ENCODE peak calls at places on chromosomes 13 and 19, in ten cellular contexts. O is mammary epithelial cell, D is OCI-LY7, T is tibial nerve, R is psoas muscle, X is GM12878, U is uterus, Y is breast epithelium, N is suprapubic skin, G is spleen. Z is an unnamed sample. For H3K36me3, the result is how much of the 10 kb centered on the place peaks cover.

GRCh38 chr13:105272660-105273631 is 1262.5 kb downstream of the EFNB2 start:
- DNase-seq in O (no peak), D (no peak), T (no peak), R (no peak), X (no peak), U (no peak), Y (no peak), N (no peak), G (peak), Z (no peak)

GRCh38 chr19:6587093-6587820 is 3.7 kb downstream of the CD70 start:
- DNase-seq in O (peak), D (peak), T (no peak), R (no peak), X (no peak), U (no peak), Y (no peak), N (no peak), G (no peak), Z (no peak)

GRCh38 chr13:98706446-98707110 is 45.9 kb downstream of the SLC15A1 start:
- DNase-seq in O (peak), D (no peak), T (no peak), R (no peak), X (peak), U (no peak), Y (no peak), N (no peak), G (no peak), Z (no peak)

GRCh38 chr19:34824686-34825085 is 51.7 kb upstream of the ZNF599 start:
- DNase-seq in O (no peak), D (no peak), T (no peak), R (no peak), X (no peak), U (no peak), Y (no peak), N (no peak), G (no peak), Z (no peak)

GRCh38 chr13:48818495-48818961 is 157.2 kb upstream of the FNDC3A start:
- DNase-seq in O (peak), D (no peak), T (no peak), R (no peak), X (no peak), U (no peak), Y (no peak), N (no peak), G (no peak), Z (peak)

GRCh38 chr19:1170938-1171754 is 2.9 kb downstream of the SBNO2 start:
- DNase-seq in O (peak), D (no peak), T (no peak), R (no peak), X (no peak), U (no peak), Y (no peak), N (peak), G (peak), Z (no peak)

GRCh38 chr19:51365211-51366049 is 758 bp downstream of the ETFB start:
- DNase-seq in O (peak), D (peak), T (peak), R (peak), X (no peak), U (peak), Y (no peak), N (no peak), G (no peak), Z (no peak)

GRCh38 chr13:40406405-40407138 is 259.9 kb downstream of the FOXO1 start:
- DNase-seq in O (peak), D (no peak), T (no peak), R (no peak), X (no peak), U (no peak), Y (no peak), N (no peak), G (no peak), Z (peak)

GRCh38 chr19:3687774-3688706 is 12.2 kb downstream of the PIP5K1C start:
- DNase-seq in O (peak), D (peak), T (no peak), R (no peak), X (no peak), U (no peak), Y (peak), N (no peak), G (peak), Z (no peak)

GRCh38 chr19:18473003-18473705 is 35.2 kb upstream of the ISYNA1 start:
- DNase-seq in O (no peak), D (no peak), T (no peak), R (no peak), X (no peak), U (no peak), Y (no peak), N (no peak), G (peak), Z (no peak)

GRCh38 chr19:53019684-53020083 is 6.0 kb downstream of the ERVV-1 start:
- DNase-seq in O (no peak), D (peak), T (no peak), R (no peak), X (no peak), U (no peak), Y (no peak), N (no peak), G (no peak), Z (no peak)

GRCh38 chr13:30113531-30113930 is 193.8 kb downstream of the KATNAL1 start:
- DNase-seq in O (no peak), D (no peak), T (no peak), R (no peak), X (no peak), U (no peak), Y (no peak), N (no peak), G (no peak), Z (no peak)

DNA sequence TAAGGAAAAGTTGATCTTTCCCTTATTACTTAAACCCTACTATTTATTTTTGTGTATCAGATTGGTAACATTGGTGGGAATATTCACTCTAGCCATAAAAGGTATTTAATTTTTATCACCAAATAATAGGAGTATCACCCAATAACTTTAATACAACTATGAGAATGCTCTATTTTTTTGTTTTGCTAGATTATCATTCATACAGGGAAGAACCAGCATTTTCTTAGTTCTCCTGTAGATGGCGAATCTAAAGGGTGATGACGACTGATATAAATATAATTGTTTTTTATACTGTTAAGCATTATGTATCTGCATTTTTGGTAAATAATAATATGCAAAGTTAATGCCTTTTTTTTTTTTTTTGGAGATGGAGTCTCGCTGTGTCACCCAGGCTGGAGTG is 7.9 kb upstream of the FRY start:
- DNase-seq in O (no peak), D (no peak), T (no peak), R (no peak), X (no peak), U (no peak), Y (no peak), N (no peak), G (no peak), Z (no peak)
- TF ChIP-seq CTCF in O (peak), D (peak), T (no peak), R (no peak), X (peak), U (no peak), Y (no peak), N (no peak), G (no peak), Z (peak)

DNA sequence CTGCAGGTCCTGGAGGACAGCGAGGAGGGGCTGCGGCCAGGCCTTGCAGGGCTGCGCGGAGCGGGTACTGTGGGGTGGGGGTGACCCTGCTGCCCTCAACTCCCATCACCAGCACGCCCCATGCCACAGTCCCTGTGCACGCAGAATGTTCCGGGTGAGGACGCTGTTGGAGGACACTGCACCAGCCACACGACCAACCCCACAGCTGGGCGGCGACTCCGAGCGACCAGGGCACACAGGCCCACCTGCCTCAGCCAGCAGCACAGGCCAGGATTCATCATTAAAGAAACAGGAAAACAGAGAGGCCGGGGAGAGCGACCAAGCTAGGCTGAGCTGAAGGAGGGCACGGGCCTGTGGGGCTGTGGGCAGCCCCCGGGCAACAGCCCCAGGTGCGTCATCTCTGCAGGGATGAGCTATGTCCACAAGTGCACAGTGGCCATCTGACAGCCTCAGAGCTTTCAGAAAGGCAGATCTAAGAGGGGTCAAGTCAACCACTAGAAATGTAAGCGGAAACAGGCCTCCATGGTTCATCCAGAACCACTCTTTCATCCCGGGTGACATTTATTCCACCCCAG is 1.6 kb downstream of the GAS6 start:
- DNase-seq in O (peak), D (no peak), T (no peak), R (no peak), X (no peak), U (peak), Y (peak), N (peak), G (no peak), Z (no peak)
- H3K4me3 ChIP-seq in O (peak), D (no peak), T (peak), R (peak), X (no peak), U (peak), Y (peak), N (peak), G (no peak), Z (peak)

GRCh38 chr19:16425019-16425418 is 46.8 kb downstream of the EPS15L1 start:
- DNase-seq in O (no peak), D (no peak), T (no peak), R (no peak), X (no peak), U (no peak), Y (no peak), N (no peak), G (no peak), Z (no peak)

GRCh38 chr19:16429759-16430091 is 42.0 kb downstream of the EPS15L1 start:
- DNase-seq in O (no peak), D (no peak), T (no peak), R (no peak), X (no peak), U (no peak), Y (no peak), N (no peak), G (no peak), Z (no peak)

GRCh38 chr19:16428372-16429036 is 43.3 kb downstream of the EPS15L1 start:
- DNase-seq in O (no peak), D (no peak), T (no peak), R (no peak), X (no peak), U (no peak), Y (no peak), N (no peak), G (no peak), Z (no peak)

GRCh38 chr19:16425993-16426392 is 45.8 kb downstream of the EPS15L1 start:
- DNase-seq in O (no peak), D (no peak), T (no peak), R (no peak), X (no peak), U (no peak), Y (no peak), N (no peak), G (no peak), Z (no peak)

GRCh38 chr19:16429066-16429758 is 42.6 kb downstream of the EPS15L1 start:
- DNase-seq in O (peak), D (no peak), T (no peak), R (peak), X (no peak), U (no peak), Y (peak), N (no peak), G (no peak), Z (no peak)
- H3K36me3 ChIP-seq in O (under half), D (half or more), T (under half), R (half or more), X (under half), U (under half), Y (under half), N (half or more), G (half or more), Z (under half)

DNA sequence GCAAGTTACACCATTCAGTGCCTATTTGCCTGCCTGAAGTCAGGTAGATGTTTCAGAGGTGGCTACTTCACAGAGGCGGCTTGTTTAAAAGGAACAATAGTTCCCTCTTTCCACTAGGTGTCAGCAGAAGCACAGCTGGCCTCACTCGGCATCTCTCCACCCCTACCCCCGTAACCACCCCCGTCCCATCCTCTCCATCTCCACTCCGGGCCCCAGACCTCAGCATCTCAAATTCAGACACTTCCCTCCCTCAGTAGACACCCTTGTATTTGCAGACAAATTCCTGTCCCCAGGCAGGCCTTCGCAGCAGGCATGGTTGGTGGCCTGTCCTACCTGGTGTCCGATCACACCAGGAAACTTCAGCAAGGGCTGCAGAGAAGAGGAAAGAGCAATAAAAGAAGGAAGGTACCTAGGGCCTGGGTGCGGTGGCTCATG is 9.1 kb upstream of the DPP9 start:
- DNase-seq in O (peak), D (peak), T (no peak), R (no peak), X (no peak), U (peak), Y (no peak), N (no peak), G (no peak), Z (no peak)
- TF ChIP-seq CTCF in O (peak), D (peak), T (peak), R (peak), X (peak), U (peak), Y (peak), N (peak), G (no peak), Z (peak)

DNA sequence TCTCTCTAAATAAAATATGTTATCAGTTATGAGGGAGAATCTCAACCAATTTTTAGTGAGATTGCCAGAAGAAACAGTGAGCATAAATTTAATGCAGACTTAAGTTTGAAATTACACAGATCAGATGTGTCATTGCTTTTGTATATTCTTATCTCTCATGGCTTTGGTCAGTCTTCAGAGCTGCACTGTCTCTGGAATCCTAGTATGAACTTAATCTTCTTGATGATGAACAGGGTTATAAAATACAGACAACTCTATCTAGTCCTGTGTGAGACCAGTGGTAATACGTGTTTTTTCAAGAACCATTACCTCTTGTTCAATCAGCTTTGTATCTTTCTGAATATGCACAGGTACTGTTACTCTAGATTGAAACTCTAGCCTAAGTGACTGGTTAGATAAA is 528.0 kb downstream of the DACH1 start:
- DNase-seq in O (no peak), D (no peak), T (no peak), R (no peak), X (no peak), U (no peak), Y (no peak), N (no peak), G (no peak), Z (no peak)
- H3K4me3 ChIP-seq in O (no peak), D (no peak), T (no peak), R (no peak), X (no peak), U (no peak), Y (no peak), N (no peak), G (no peak), Z (no peak)

GRCh38 chr13:113588394-113589111 is 4.0 kb downstream of the TFDP1 start:
- DNase-seq in O (no peak), D (no peak), T (no peak), R (no peak), X (no peak), U (peak), Y (peak), N (peak), G (peak), Z (no peak)

GRCh38 chr13:113584205-113584869 is at the start of gene TFDP1:
- DNase-seq in O (peak), D (peak), T (peak), R (peak), X (peak), U (peak), Y (peak), N (peak), G (peak), Z (peak)

GRCh38 chr13:113584870-113585671 is 518 bp downstream of the TFDP1 start:
- DNase-seq in O (peak), D (peak), T (no peak), R (no peak), X (no peak), U (peak), Y (peak), N (peak), G (peak), Z (no peak)

GRCh38 chr13:113585828-113586355 is 1.3 kb downstream of the TFDP1 start:
- DNase-seq in O (no peak), D (no peak), T (no peak), R (no peak), X (no peak), U (peak), Y (peak), N (peak), G (peak), Z (no peak)

GRCh38 chr13:113586661-113587479 is 2.3 kb downstream of the TFDP1 start:
- DNase-seq in O (no peak), D (no peak), T (no peak), R (no peak), X (no peak), U (peak), Y (peak), N (peak), G (peak), Z (no peak)
- H3K36me3 ChIP-seq in O (under half), D (half or more), T (under half), R (under half), X (under half), U (under half), Y (under half), N (under half), G (under half), Z (under half)

GRCh38 chr13:33057019-33057785 is 41.0 kb downstream of the KL start:
- DNase-seq in O (peak), D (peak), T (peak), R (no peak), X (no peak), U (no peak), Y (no peak), N (no peak), G (no peak), Z (no peak)
- TF ChIP-seq CTCF in O (peak), D (peak), T (peak), R (peak), X (peak), U (peak), Y (peak), N (peak), G (no peak), Z (peak)

DNA sequence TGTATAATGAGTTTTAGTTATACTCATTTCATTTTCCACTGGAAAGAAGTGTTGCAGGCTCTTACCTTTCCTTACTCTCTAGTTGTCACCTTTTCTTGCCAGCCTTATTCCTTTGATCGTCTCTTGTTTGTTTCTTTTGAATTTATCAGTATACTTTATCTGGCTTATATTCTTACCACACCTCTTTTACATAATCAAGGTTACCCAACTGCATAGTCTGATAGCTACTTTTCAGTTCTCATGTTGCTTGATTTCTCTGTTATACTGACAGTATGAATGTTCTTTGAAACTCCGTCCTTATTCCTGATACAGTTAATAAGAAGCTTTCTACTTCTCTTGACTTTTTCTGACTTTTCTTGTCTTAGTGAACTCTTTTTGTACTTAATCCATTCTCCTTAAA is 4.5 kb downstream of the NDFIP2 start:
- DNase-seq in O (no peak), D (no peak), T (no peak), R (no peak), X (no peak), U (no peak), Y (no peak), N (no peak), G (no peak), Z (no peak)
- H3K4me3 ChIP-seq in O (peak), D (no peak), T (no peak), R (no peak), X (no peak), U (no peak), Y (no peak), N (no peak), G (no peak), Z (no peak)

Z was measured in BJ.